ENCODE peak calls at places on chromosomes 12 and 14, in four cellular contexts. One of them, this sample, is unnamed.

GRCh38 chr14:50835280-50835679 is 4.3 kb upstream of the NIN start:
- DNase-seq in CD4-positive, alpha-beta T cell: peak
- DNase-seq in glutamatergic neuron: no peak
- DNase-seq in BE2C: no peak
- DNase-seq in this sample: no peak

GRCh38 chr14:88748288-88748687 is 44.5 kb downstream of the EML5 start:
- DNase-seq in glutamatergic neuron: no peak
- DNase-seq in CD4-positive, alpha-beta T cell: no peak
- DNase-seq in BE2C: no peak
- DNase-seq in this sample: no peak

GRCh38 chr12:82554529-82554928 is 132.2 kb upstream of the TMTC2 start:
- DNase-seq in CD4-positive, alpha-beta T cell: no peak
- DNase-seq in BE2C: no peak
- DNase-seq in glutamatergic neuron: no peak
- DNase-seq in this sample: no peak

GRCh38 chr14:59349154-59349772 is 115.9 kb downstream of the GPR135 start:
- DNase-seq in CD4-positive, alpha-beta T cell: no peak
- DNase-seq in BE2C: no peak
- DNase-seq in glutamatergic neuron: no peak
- DNase-seq in this sample: no peak

GRCh38 chr14:98953544-98954346 is 318.3 kb downstream of the BCL11B start:
- DNase-seq in CD4-positive, alpha-beta T cell: no peak
- DNase-seq in BE2C: no peak
- DNase-seq in glutamatergic neuron: no peak
- DNase-seq in this sample: no peak

GRCh38 chr14:83779266-83779665 is 1750.7 kb upstream of the FLRT2 start:
- DNase-seq in BE2C: no peak
- DNase-seq in glutamatergic neuron: no peak
- DNase-seq in CD4-positive, alpha-beta T cell: no peak
- DNase-seq in this sample: no peak

GRCh38 chr14:54856152-54856551 is 46.5 kb downstream of the GCH1 start:
- DNase-seq in CD4-positive, alpha-beta T cell: no peak
- DNase-seq in glutamatergic neuron: no peak
- DNase-seq in BE2C: no peak
- DNase-seq in this sample: no peak

GRCh38 chr12:47725893-47726292 is 603 bp upstream of the ENDOU start:
- DNase-seq in glutamatergic neuron: no peak
- DNase-seq in BE2C: no peak
- DNase-seq in CD4-positive, alpha-beta T cell: no peak
- DNase-seq in this sample: no peak

GRCh38 chr14:90985601-90986242 is 74.7 kb downstream of the RPS6KA5 start:
- DNase-seq in glutamatergic neuron: no peak
- DNase-seq in BE2C: no peak
- DNase-seq in CD4-positive, alpha-beta T cell: no peak
- DNase-seq in this sample: no peak

GRCh38 chr12:118359541-118359915 is 13.2 kb downstream of the TAOK3 start:
- DNase-seq in glutamatergic neuron: no peak
- DNase-seq in CD4-positive, alpha-beta T cell: peak
- DNase-seq in BE2C: no peak
- DNase-seq in this sample: no peak

GRCh38 chr14:73176673-73177072 is 40.4 kb downstream of the PSEN1 start:
- DNase-seq in BE2C: no peak
- DNase-seq in glutamatergic neuron: no peak
- DNase-seq in CD4-positive, alpha-beta T cell: no peak
- DNase-seq in this sample: no peak

GRCh38 chr14:36443374-36443773 is 76.7 kb downstream of the NKX2-1 start:
- DNase-seq in glutamatergic neuron: no peak
- DNase-seq in CD4-positive, alpha-beta T cell: no peak
- DNase-seq in BE2C: no peak
- DNase-seq in this sample: no peak

GRCh38 chr12:131829795-131830334 is 1.7 kb downstream of the MMP17 start:
- DNase-seq in CD4-positive, alpha-beta T cell: no peak
- DNase-seq in BE2C: peak
- DNase-seq in glutamatergic neuron: no peak
- DNase-seq in this sample: peak

GRCh38 chr12:131826064-131826928 is 1.9 kb upstream of the MMP17 start:
- DNase-seq in BE2C: no peak
- DNase-seq in glutamatergic neuron: no peak
- DNase-seq in CD4-positive, alpha-beta T cell: no peak
- DNase-seq in this sample: no peak

GRCh38 chr12:131828671-131829350 is 618 bp downstream of the MMP17 start:
- DNase-seq in CD4-positive, alpha-beta T cell: no peak
- DNase-seq in glutamatergic neuron: no peak
- DNase-seq in BE2C: peak
- DNase-seq in this sample: peak

GRCh38 chr12:131829351-131829794 is 1.2 kb downstream of the MMP17 start:
- DNase-seq in glutamatergic neuron: no peak
- DNase-seq in CD4-positive, alpha-beta T cell: no peak
- DNase-seq in BE2C: peak
- DNase-seq in this sample: peak

DNA sequence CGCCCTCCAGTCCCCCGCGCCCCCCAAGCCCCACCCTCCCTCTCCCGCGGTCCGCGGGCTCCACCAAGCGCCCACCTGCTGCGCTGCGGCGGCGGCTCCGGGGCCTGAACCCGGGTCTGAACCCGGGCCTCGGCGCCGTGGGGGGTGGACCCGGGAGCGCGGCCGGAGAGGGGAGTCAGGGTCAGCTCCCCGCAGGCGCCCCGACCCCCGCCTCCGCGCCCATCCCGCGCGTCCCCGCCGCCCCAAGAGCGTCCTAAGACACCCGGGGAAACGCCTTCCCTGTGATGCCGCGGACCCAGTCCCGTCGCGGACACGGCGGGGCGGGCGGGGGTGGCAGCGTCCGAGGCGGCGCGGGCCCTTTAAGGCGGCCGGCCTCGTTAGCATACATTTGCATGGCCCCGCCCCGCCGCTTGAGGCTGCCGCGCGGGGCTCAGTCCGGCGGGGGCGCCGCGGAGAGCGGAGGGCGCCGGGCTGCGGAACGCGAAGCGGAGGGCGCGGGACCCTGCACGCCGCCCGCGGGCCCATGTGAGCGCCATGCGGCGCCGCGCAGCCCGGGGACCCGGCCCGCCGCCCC is at the start of gene MMP17:
- DNase-seq in BE2C: peak
- DNase-seq in CD4-positive, alpha-beta T cell: no peak
- DNase-seq in glutamatergic neuron: peak
- DNase-seq in this sample: peak
- TF ChIP-seq CTCF in BE2C: no peak
- TF ChIP-seq CTCF in CD4-positive, alpha-beta T cell: no peak
- TF ChIP-seq CTCF in glutamatergic neuron: no peak
- TF ChIP-seq CTCF in this sample: peak

DNA sequence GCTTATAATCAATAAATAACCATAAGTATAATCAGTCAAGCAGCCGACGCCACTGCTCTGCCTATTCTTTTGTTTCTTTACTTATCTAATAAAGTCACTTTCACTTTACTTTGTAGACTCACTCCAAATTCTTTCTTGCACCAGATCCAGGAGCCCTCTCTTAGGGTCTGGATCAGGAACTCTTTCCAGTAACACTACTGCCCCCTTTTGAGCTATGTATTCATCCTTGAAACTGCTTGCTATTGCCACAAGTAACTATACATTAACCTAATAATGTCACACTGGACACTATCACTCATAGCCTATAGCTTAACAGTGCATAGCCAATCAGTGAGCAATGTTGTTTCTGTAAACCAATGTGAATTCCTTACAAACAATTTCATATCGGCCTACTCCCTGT is 2.8 kb upstream of the NID2 start:
- DNase-seq in CD4-positive, alpha-beta T cell: no peak
- DNase-seq in glutamatergic neuron: no peak
- DNase-seq in BE2C: no peak
- DNase-seq in this sample: no peak
- TF ChIP-seq CTCF in CD4-positive, alpha-beta T cell: no peak
- TF ChIP-seq CTCF in glutamatergic neuron: no peak
- TF ChIP-seq CTCF in BE2C: peak
- TF ChIP-seq CTCF in this sample: peak

GRCh38 chr12:75489187-75489586 is 8.6 kb downstream of the GLIPR1 start:
- DNase-seq in CD4-positive, alpha-beta T cell: no peak
- DNase-seq in BE2C: no peak
- DNase-seq in glutamatergic neuron: no peak
- DNase-seq in this sample: no peak
- TF ChIP-seq CTCF in CD4-positive, alpha-beta T cell: no peak
- TF ChIP-seq CTCF in BE2C: no peak
- TF ChIP-seq CTCF in glutamatergic neuron: no peak
- TF ChIP-seq CTCF in this sample: no peak

DNA sequence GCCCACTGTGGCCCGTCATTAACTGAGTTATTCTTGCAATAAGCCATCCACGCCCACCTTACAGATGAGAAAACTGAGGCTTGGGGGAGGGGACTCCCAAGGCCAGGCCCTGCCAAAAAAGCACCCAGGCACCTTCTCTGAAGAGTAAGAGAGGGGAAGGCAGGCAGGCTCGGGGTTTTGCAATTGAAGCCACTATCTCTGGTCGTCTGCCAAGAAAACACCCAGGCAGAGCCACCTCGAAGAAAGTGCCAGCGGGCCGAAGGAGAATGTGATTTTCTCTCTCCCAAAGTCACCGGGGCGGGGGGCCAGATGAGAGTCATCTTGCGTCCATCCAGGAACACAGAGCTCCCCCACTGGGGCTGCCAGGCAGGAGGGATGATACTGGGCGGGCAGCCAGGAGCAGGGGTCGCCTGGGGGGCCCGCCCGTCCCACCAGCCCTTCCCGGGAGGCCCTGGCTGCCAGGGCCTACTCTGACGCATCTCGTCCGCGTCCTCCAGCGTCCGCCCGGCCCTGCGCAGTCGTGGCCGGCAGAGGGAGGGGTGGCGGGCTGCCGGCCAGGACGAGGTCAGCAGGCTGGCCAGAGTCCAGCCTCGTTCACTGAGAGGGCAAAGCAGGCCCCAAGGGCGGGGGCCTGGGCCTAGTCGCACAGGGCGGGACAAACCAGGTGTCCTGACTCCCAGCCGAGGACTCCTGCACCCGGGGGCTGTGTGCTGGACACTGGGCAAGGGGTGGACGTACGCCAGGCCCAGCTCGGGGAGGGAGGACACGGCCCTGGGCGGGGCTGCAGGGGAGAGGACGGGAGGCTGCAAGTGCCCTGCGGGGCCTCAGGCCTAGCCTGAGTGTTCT is 74.4 kb downstream of the RFLNA start:
- DNase-seq in glutamatergic neuron: no peak
- DNase-seq in CD4-positive, alpha-beta T cell: no peak
- DNase-seq in BE2C: no peak
- DNase-seq in this sample: peak
- TF ChIP-seq CTCF in glutamatergic neuron: no peak
- TF ChIP-seq CTCF in CD4-positive, alpha-beta T cell: no peak
- TF ChIP-seq CTCF in BE2C: no peak
- TF ChIP-seq CTCF in this sample: peak

GRCh38 chr12:24909667-24910066 is 39.2 kb downstream of the BCAT1 start:
- DNase-seq in CD4-positive, alpha-beta T cell: no peak
- DNase-seq in BE2C: peak
- DNase-seq in glutamatergic neuron: no peak
- DNase-seq in this sample: no peak
- TF ChIP-seq CTCF in CD4-positive, alpha-beta T cell: no peak
- TF ChIP-seq CTCF in BE2C: no peak
- TF ChIP-seq CTCF in glutamatergic neuron: no peak
- TF ChIP-seq CTCF in this sample: no peak

GRCh38 chr12:108562348-108563134 is at the start of gene ISCU:
- DNase-seq in glutamatergic neuron: peak
- DNase-seq in BE2C: peak
- DNase-seq in CD4-positive, alpha-beta T cell: peak
- DNase-seq in this sample: peak

GRCh38 chr12:108561852-108562347 is 496 bp upstream of the ISCU start:
- DNase-seq in glutamatergic neuron: no peak
- DNase-seq in CD4-positive, alpha-beta T cell: no peak
- DNase-seq in BE2C: no peak
- DNase-seq in this sample: no peak

GRCh38 chr12:108560752-108561719 is at the start of gene SART3:
- DNase-seq in glutamatergic neuron: peak
- DNase-seq in BE2C: peak
- DNase-seq in CD4-positive, alpha-beta T cell: peak
- DNase-seq in this sample: peak

GRCh38 chr12:108560321-108560721 is 652 bp downstream of the SART3 start:
- DNase-seq in glutamatergic neuron: no peak
- DNase-seq in BE2C: no peak
- DNase-seq in CD4-positive, alpha-beta T cell: no peak
- DNase-seq in this sample: no peak

DNA sequence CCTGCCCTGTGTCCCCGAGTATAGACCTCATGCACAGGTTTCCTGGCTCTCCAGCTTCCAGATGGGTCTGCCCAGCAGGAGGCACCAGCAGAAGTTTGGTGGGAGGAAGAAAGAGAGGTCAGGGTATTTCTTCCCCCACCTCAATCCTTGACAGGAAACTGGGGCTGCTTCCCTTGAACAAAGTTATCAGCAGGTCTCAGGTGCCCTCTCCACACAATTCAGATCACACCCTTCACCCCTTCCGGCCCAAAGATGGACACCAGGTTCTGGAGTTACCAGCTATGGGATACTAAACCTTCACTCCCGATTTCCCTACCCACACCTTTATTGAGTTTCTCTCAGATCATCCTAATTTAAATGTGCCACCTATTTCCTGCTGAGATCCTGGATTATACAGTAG is 1.2 kb downstream of the SART3 start:
- DNase-seq in glutamatergic neuron: no peak
- DNase-seq in CD4-positive, alpha-beta T cell: no peak
- DNase-seq in BE2C: no peak
- DNase-seq in this sample: no peak
- TF ChIP-seq CTCF in glutamatergic neuron: no peak
- TF ChIP-seq CTCF in CD4-positive, alpha-beta T cell: no peak
- TF ChIP-seq CTCF in BE2C: peak
- TF ChIP-seq CTCF in this sample: no peak

GRCh38 chr12:109385339-109386078 is 37.8 kb downstream of the MYO1H start:
- DNase-seq in CD4-positive, alpha-beta T cell: no peak
- DNase-seq in BE2C: no peak
- DNase-seq in glutamatergic neuron: no peak
- DNase-seq in this sample: peak
- TF ChIP-seq CTCF in CD4-positive, alpha-beta T cell: peak
- TF ChIP-seq CTCF in BE2C: peak
- TF ChIP-seq CTCF in glutamatergic neuron: peak
- TF ChIP-seq CTCF in this sample: peak

GRCh38 chr14:94307410-94307992 is 14.4 kb upstream of the SERPINA10 start:
- DNase-seq in CD4-positive, alpha-beta T cell: no peak
- DNase-seq in BE2C: no peak
- DNase-seq in glutamatergic neuron: no peak
- DNase-seq in this sample: no peak
- TF ChIP-seq CTCF in CD4-positive, alpha-beta T cell: no peak
- TF ChIP-seq CTCF in BE2C: peak
- TF ChIP-seq CTCF in glutamatergic neuron: peak
- TF ChIP-seq CTCF in this sample: peak